ENCODE peak calls at places on chromosome 9, in ten cellular contexts. C is transverse colon, O is A549, W is HCT116, G is IMR-90, D is spleen, U is gastrocnemius medialis, K is heart left ventricle, V is uterus, Y is breast epithelium. J is an unnamed sample.
A peak's percentile ranks its signal among the peaks of the same experiment; 100 is the strongest.

GRCh38 chr9:89036862-89037261 is 45.6 kb downstream of the S1PR3 start:
- DNase-seq in C (no peak), O (no peak), W (no peak), G (no peak), D (no peak), U (no peak), K (no peak), V (no peak), Y (no peak), J (no peak)

GRCh38 chr9:108551030-108551964 is 304.5 kb downstream of the ACTL7B start:
- DNase-seq in C (no peak), O (peak; percentile 33), W (peak; percentile 62), G (peak; percentile 96), D (no peak), U (peak; percentile 74), K (no peak), V (no peak), Y (no peak), J (no peak)

GRCh38 chr9:68964102-68964541 is 49.8 kb downstream of the PRKACG start:
- DNase-seq in C (no peak), O (no peak), W (no peak), G (no peak), D (no peak), U (no peak), K (no peak), V (no peak), Y (no peak), J (no peak)

GRCh38 chr9:37840560-37841194 is 40.1 kb downstream of the DCAF10 start:
- DNase-seq in C (no peak), O (peak; percentile 20), W (peak; percentile 1), G (peak; percentile 88), D (no peak), U (no peak), K (no peak), V (no peak), Y (no peak), J (no peak)

GRCh38 chr9:127942152-127943010 is 4.7 kb upstream of the DPM2 start:
- DNase-seq in C (peak; percentile 63), O (peak; percentile 76), W (no peak), G (peak; percentile 54), D (peak; percentile 92), U (peak; percentile 54), K (peak; percentile 88), V (peak; percentile 72), Y (no peak), J (no peak)

GRCh38 chr9:31210982-31211570 is 1173.4 kb upstream of the ACO1 start:
- DNase-seq in C (peak; percentile 7), O (peak; percentile 35), W (no peak), G (no peak), D (peak; percentile 75), U (no peak), K (peak; percentile 57), V (no peak), Y (no peak), J (no peak)

GRCh38 chr9:15142903-15143534 is 164.0 kb downstream of the TTC39B start:
- DNase-seq in C (no peak), O (peak; percentile 66), W (peak; percentile 65), G (peak; percentile 70), D (no peak), U (no peak), K (no peak), V (no peak), Y (no peak), J (no peak)

GRCh38 chr9:107154291-107154690 is 128.8 kb upstream of the RAD23B start:
- DNase-seq in C (no peak), O (no peak), W (no peak), G (no peak), D (no peak), U (no peak), K (no peak), V (no peak), Y (no peak), J (no peak)

GRCh38 chr9:112939418-112939817 is 48.7 kb upstream of the SLC46A2 start:
- DNase-seq in C (no peak), O (no peak), W (no peak), G (no peak), D (no peak), U (no peak), K (no peak), V (no peak), Y (no peak), J (no peak)

GRCh38 chr9:126386088-126386487 is 59.5 kb downstream of the MVB12B start:
- DNase-seq in C (peak; percentile 56), O (peak; percentile 42), W (no peak), G (no peak), D (no peak), U (no peak), K (no peak), V (no peak), Y (no peak), J (no peak)

GRCh38 chr9:107169796-107170195 is 113.3 kb upstream of the RAD23B start:
- DNase-seq in C (no peak), O (no peak), W (no peak), G (no peak), D (no peak), U (no peak), K (no peak), V (no peak), Y (no peak), J (no peak)

GRCh38 chr9:33823801-33824200 is 6.8 kb downstream of the UBE2R2 start:
- DNase-seq in C (no peak), O (no peak), W (no peak), G (no peak), D (no peak), U (no peak), K (no peak), V (no peak), Y (no peak), J (no peak)

GRCh38 chr9:99050292-99050911 is 54.5 kb upstream of the TGFBR1 start:
- DNase-seq in C (no peak), O (peak; percentile 22), W (no peak), G (peak; percentile 75), D (no peak), U (no peak), K (no peak), V (no peak), Y (no peak), J (no peak)

GRCh38 chr9:93124793-93125192 is 9.3 kb downstream of the NINJ1 start:
- DNase-seq in C (peak; percentile 6), O (no peak), W (no peak), G (no peak), D (peak; percentile 75), U (no peak), K (peak; percentile 33), V (peak; percentile 10), Y (no peak), J (peak; percentile 84)

DNA sequence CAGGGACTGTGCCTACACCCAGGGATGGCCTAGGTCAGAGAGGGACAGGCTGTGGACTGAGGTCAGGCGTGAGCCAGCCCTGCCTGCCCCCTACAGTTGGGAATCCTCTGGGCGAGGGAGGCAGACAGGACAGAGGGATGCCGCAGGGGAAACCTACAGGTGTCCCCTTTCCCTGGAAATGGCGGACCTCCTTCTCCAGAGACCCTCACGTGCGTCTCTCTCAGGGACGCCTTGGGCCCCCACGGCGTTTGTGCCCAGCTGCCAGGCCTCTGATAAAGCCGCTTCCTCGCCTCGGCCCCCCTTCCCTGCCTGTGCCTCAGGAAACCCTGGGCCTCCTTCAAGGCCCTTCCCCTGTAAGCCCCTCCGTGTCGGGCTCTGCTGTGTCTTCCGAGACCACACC is 129.3 kb downstream of the RXRA start:
- DNase-seq in C (no peak), O (no peak), W (no peak), G (no peak), D (peak; percentile 83), U (no peak), K (peak; percentile 57), V (no peak), Y (no peak), J (no peak)
- TF ChIP-seq CTCF in C (no peak), O (no peak), W (no peak), G (no peak), D (no peak), U (no peak), K (no peak), V (no peak), Y (no peak), J (no peak)

GRCh38 chr9:81492710-81493447 is 196.5 kb downstream of the TLE1 start:
- DNase-seq in C (no peak), O (peak; percentile 52), W (no peak), G (peak; percentile 100), D (no peak), U (no peak), K (no peak), V (no peak), Y (no peak), J (no peak)

GRCh38 chr9:81490605-81491331 is 198.6 kb downstream of the TLE1 start:
- DNase-seq in C (no peak), O (peak; percentile 12), W (peak; percentile 2), G (peak; percentile 86), D (no peak), U (no peak), K (no peak), V (no peak), Y (no peak), J (no peak)

DNA sequence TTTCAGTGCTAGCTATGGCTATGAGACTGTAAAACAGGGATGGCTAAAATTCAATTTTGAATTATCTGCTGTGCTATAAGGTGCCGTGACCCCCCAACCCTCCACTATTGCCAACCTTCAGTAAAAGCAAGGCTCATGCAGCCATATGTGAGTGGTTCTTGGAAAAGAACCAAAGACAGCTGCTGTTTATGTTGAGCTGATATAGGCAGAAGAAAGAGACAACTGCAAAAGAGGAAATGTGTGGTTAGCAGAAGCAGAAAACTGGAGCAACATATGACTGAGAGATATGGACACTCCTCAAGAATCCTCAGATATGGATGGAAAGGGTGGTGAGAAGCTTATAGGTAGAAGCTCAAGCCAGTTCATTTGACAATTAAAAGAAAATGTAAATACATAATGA is 200.3 kb downstream of the TLE1 start:
- DNase-seq in C (no peak), O (no peak), W (no peak), G (peak; percentile 79), D (no peak), U (no peak), K (no peak), V (no peak), Y (no peak), J (no peak)
- TF ChIP-seq POLR2A in C (no peak), O (no peak), W (no peak), G (no peak), D (no peak), U (no peak), K (no peak), V (no peak), Y (no peak), J (no peak)

GRCh38 chr9:131008909-131009618 is at the start of gene LAMC3:
- DNase-seq in C (no peak), O (peak; percentile 52), W (no peak), G (no peak), D (no peak), U (no peak), K (peak; percentile 55), V (no peak), Y (no peak), J (no peak)
- H3K4me3 ChIP-seq in C (peak within 1 kb of the TSS; percentile 29), O (peak within 1 kb of the TSS; percentile 54), W (peak within 1 kb of the TSS; percentile 50), G (peak within 1 kb of the TSS; percentile 16), D (no peak within 1 kb of the TSS), U (no peak within 1 kb of the TSS), K (no peak within 1 kb of the TSS), V (no peak within 1 kb of the TSS), Y (peak within 1 kb of the TSS; percentile 46), J (no peak within 1 kb of the TSS)

DNA sequence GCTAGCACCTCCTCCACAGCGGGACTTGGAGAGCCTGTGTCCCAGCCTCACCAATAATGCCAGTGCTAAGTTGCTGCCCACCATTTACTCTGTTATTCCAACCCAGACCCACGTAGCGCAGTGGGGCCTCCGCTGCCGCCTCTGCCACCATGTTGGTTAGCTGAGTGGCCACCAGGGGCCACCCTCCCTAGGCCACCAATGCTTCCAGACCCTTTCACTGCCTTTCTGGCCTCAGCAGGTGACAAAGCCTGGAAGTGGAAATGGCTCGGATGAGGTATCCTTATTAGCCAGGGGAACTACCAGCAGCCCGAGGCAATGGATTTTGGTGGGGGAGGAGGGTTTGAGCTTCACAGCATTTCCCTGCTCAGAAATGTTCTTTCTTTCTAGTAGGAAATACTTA is 110.1 kb downstream of the OSTF1 start:
- DNase-seq in C (no peak), O (no peak), W (no peak), G (no peak), D (no peak), U (no peak), K (no peak), V (no peak), Y (no peak), J (no peak)
- TF ChIP-seq CTCF in C (no peak), O (no peak), W (peak; percentile 40), G (no peak), D (no peak), U (no peak), K (no peak), V (no peak), Y (no peak), J (no peak)